ENCODE peak calls at places on chromosome 3, in seven cellular contexts. V is sigmoid colon, X is upper lobe of left lung, I is Peyer's patch, U is stomach, B is transverse colon, O is prostate gland. C is an unnamed sample. For H3K9me3, the result is how much of the 10 kb centered on the place peaks cover.

GRCh38 chr3:54714035-54714434 is 213.8 kb downstream of the LRTM1 start:
- DNase-seq in X (no peak), I (no peak), U (no peak), B (no peak), V (no peak), O (no peak), C (no peak)

GRCh38 chr3:156819842-156820686 is 6.1 kb upstream of the LEKR1 start:
- DNase-seq in V (no peak), B (no peak), I (no peak), O (no peak), X (no peak), U (no peak), C (no peak)

GRCh38 chr3:124277516-124277890 is 285.6 kb upstream of the ROPN1 start:
- DNase-seq in I (no peak), O (no peak), U (no peak), V (no peak), B (peak), X (no peak), C (peak)

GRCh38 chr3:134927596-134927995 is 132.5 kb downstream of the EPHB1 start:
- DNase-seq in V (peak), U (no peak), B (no peak), X (no peak), O (no peak), I (no peak), C (no peak)

GRCh38 chr3:113898892-113899291 is 48.9 kb upstream of the ZDHHC23 start:
- DNase-seq in O (no peak), U (no peak), V (no peak), B (no peak), I (no peak), X (no peak), C (no peak)

GRCh38 chr3:63067999-63068645 is 192.9 kb upstream of the CADPS start:
- DNase-seq in V (no peak), U (no peak), I (peak), B (no peak), X (no peak), O (no peak), C (no peak)

GRCh38 chr3:120907659-120908029 is 361 bp upstream of the STXBP5L start:
- DNase-seq in B (no peak), O (no peak), X (no peak), U (no peak), V (no peak), I (no peak), C (no peak)

GRCh38 chr3:183213941-183214612 is 39.0 kb upstream of the B3GNT5 start:
- DNase-seq in I (no peak), U (no peak), O (no peak), X (no peak), V (no peak), B (no peak), C (no peak)

GRCh38 chr3:176341963-176342362 is 855.3 kb downstream of the TBL1XR1 start:
- DNase-seq in V (no peak), X (no peak), B (no peak), U (no peak), O (no peak), I (no peak), C (no peak)

GRCh38 chr3:41102053-41102556 is 97.2 kb upstream of the CTNNB1 start:
- DNase-seq in V (no peak), O (no peak), X (no peak), I (peak), B (peak), U (no peak), C (no peak)

GRCh38 chr3:162141232-162141631 is 644.6 kb downstream of the OTOL1 start:
- DNase-seq in X (no peak), I (no peak), V (no peak), O (no peak), B (no peak), U (no peak), C (no peak)

GRCh38 chr3:85120879-85121278 is 162.1 kb downstream of the CADM2 start:
- DNase-seq in U (no peak), O (no peak), B (no peak), X (no peak), V (no peak), I (no peak), C (no peak)

GRCh38 chr3:5021571-5022092 is 42.4 kb downstream of the BHLHE40 start:
- DNase-seq in B (no peak), X (no peak), U (no peak), O (no peak), I (no peak), V (no peak), C (no peak)

GRCh38 chr3:121175083-121175482 is 267.1 kb downstream of the STXBP5L start:
- DNase-seq in U (no peak), X (no peak), O (no peak), V (no peak), B (no peak), I (no peak), C (no peak)

GRCh38 chr3:150547045-150547753 is 612 bp downstream of the EIF2A start:
- DNase-seq in V (no peak), I (no peak), B (no peak), X (no peak), U (no peak), O (no peak), C (no peak)

GRCh38 chr3:10855871-10856662 is 40.0 kb downstream of the SLC6A11 start:
- DNase-seq in O (no peak), V (no peak), U (no peak), B (no peak), X (no peak), I (no peak), C (no peak)

GRCh38 chr3:171284308-171285075 is 175.7 kb downstream of the TNIK start:
- DNase-seq in U (no peak), O (no peak), X (no peak), B (no peak), I (no peak), V (peak), C (peak)

GRCh38 chr3:134917631-134918030 is 122.6 kb downstream of the EPHB1 start:
- DNase-seq in I (no peak), X (no peak), V (no peak), U (no peak), B (no peak), O (peak), C (no peak)

GRCh38 chr3:160765211-160765610 is 9.2 kb downstream of the PPM1L start:
- DNase-seq in X (no peak), V (no peak), O (no peak), I (no peak), U (no peak), B (no peak), C (no peak)

GRCh38 chr3:130968231-130968630 is 58.4 kb downstream of the ASTE1 start:
- DNase-seq in V (no peak), B (no peak), U (no peak), X (no peak), I (no peak), O (no peak), C (no peak)

GRCh38 chr3:41521000-41521655 is 321.8 kb downstream of the CTNNB1 start:
- DNase-seq in U (no peak), I (no peak), X (no peak), B (no peak), V (no peak), O (no peak), C (no peak)

GRCh38 chr3:42504334-42505202 is 2.1 kb downstream of the VIPR1 start:
- DNase-seq in U (peak), V (peak), I (peak), B (peak), X (peak), O (no peak), C (peak)

GRCh38 chr3:57958642-57959406 is 49.4 kb upstream of the FLNB start:
- DNase-seq in X (no peak), B (peak), I (peak), V (no peak), U (no peak), O (no peak), C (no peak)

GRCh38 chr3:179398574-179399249 is 51.2 kb downstream of the MFN1 start:
- DNase-seq in U (no peak), O (no peak), V (no peak), B (no peak), I (no peak), X (no peak), C (no peak)

GRCh38 chr3:173465112-173465511 is 67.6 kb downstream of the NLGN1 start:
- DNase-seq in I (no peak), B (no peak), U (no peak), X (no peak), O (no peak), V (no peak), C (no peak)

GRCh38 chr3:127337911-127338531 is 50.2 kb upstream of the PRR20G start:
- DNase-seq in B (no peak), I (no peak), X (no peak), V (no peak), U (no peak), O (no peak), C (no peak)

GRCh38 chr3:72247645-72248388 is 462.9 kb upstream of the PROK2 start:
- DNase-seq in O (peak), I (no peak), X (no peak), V (no peak), U (peak), B (no peak), C (no peak)

GRCh38 chr3:167705840-167706239 is 28.9 kb downstream of the PDCD10 start:
- DNase-seq in U (no peak), O (no peak), B (no peak), I (no peak), X (no peak), V (no peak), C (no peak)
- TF ChIP-seq POLR2A in U (no peak), O (no peak), B (no peak), I (no peak), X (no peak), V (no peak), C (no peak)

GRCh38 chr3:13975686-13976085 is 95.8 kb upstream of the WNT7A start:
- DNase-seq in I (no peak), B (no peak), U (no peak), O (no peak), V (no peak), X (no peak), C (no peak)

GRCh38 chr3:13976469-13976868 is 96.6 kb upstream of the WNT7A start:
- DNase-seq in O (no peak), B (no peak), I (no peak), U (no peak), X (no peak), V (no peak), C (no peak)

DNA sequence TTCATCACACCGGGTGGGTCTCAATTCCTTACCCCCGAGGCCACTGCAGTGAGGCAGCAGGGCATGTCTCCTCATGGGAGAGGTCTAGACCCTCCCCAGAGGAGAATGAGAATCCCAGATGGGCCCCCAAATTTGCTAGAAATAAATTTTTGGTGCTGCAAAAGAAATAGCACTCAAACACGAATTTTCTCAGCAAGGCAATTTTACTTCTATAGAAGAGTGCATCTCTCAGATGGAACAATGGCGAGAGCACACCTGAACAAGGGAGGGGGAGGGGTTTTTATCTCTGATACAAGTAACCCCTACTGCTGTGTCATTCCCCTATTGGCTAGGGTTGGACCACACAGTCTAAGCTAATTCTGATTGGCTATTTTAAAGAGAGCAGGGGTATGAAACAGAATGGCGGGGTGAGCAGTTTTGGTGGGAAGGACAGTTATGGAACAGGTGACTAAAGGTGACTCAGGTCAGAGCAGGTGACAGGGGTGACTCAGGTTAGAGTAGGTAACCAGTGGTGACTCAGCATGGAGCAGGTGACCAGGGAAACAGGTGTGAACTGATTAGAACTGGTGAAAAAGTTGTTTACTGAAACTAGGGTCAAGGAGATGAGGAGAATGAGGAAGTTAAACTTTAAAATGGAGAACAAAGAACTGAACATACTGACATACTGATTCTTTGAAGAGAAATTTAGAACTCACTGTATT is 93.0 kb upstream of the WNT7A start:
- DNase-seq in I (no peak), U (no peak), X (no peak), O (no peak), B (no peak), V (no peak), C (no peak)
- H3K9me3 ChIP-seq in I (under half), U (under half), X (under half), O (under half), B (under half), V (under half), C (under half)

GRCh38 chr3:90091557-90091956 is 984.1 kb downstream of the EPHA3 start:
- DNase-seq in B (peak), O (peak), X (no peak), U (no peak), I (no peak), V (peak), C (peak)

DNA sequence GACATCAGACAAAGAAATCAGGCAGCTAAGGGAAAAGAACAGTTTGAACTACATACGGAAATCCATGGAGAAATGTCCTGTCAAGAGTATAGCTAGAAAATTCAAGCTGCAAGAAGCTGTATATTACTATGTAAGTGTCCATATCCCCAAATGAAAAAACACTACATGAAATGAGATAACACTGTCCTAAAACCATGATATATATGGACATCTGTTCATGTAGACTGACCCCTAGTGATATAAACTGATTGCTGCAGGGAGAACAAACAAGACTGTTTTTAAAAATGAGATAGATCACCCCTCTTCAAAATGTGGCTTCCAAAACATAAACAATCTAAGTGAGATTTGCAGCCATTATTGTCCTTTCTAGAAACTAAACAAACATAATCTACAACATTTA is 985.6 kb downstream of the EPHA3 start:
- DNase-seq in U (no peak), O (no peak), I (no peak), X (no peak), B (no peak), V (no peak), C (no peak)
- TF ChIP-seq CTCF in U (peak), O (no peak), I (peak), X (no peak), B (peak), V (no peak), C (peak)

DNA sequence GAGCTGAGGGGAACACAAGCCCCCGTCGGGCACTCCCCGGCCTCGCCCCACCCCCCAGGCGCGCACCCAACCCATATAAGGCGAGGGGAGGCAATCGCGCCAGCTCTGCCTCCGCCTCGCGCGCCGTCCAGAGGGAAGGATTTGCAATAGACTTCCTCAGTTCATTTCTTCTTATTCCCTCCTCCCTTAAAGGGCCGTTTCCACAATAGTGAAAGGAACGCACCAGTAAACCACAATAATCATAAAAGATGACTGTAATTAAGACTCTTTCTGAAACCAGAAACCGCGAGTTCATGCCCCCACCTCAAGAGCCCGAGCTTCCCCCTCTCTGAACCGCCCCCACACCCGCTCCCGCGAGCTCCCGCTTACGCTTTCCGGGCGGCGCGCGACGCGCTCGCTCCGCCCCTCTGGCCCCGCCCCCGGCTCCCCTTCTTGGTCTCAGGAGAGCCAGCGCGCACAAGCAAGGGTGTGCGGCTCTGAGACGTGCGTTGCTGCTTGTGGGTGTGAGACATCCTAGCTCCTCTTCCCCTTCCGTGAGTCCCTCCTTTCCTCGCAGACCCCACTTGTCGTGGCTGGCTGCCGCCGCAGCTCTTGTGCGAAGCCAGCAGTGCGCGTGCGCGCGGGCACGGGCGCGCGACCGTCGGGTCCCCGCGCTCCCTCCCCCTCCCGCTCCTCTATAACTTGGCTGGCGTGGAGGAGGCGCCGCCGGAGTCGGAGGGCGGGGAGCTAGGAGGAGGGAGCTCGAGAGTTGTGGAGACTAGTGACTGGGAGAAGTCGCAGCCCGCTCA is at the start of gene DIPK2A:
- DNase-seq in X (peak), V (peak), B (peak), I (peak), U (peak), O (peak), C (peak)
- TF ChIP-seq POLR2A in X (peak), V (peak), B (peak), I (peak), U (no peak), O (peak), C (peak)